ENCODE peak calls at places on chromosomes 2 and 18, in five cellular contexts. K is neural progenitor cell; A is activated CD8-positive, alpha-beta T cell treated with anti-CD3 and anti-CD28 coated beads for 36 hours; T is ovary; D is Peyer's patch. Y is an unnamed sample.

GRCh38 chr2:120192280-120192679 is 30.9 kb downstream of the TMEM185B start:
- DNase-seq in K (no peak), A (no peak), T (no peak), D (no peak), Y (no peak)

GRCh38 chr2:114550895-114551793 is 108.7 kb downstream of the DPP10 start:
- DNase-seq in K (peak), A (peak), T (peak), D (peak), Y (no peak)

GRCh38 chr18:54358495-54358793 is 738 bp downstream of the C18orf54 start:
- DNase-seq in K (no peak), A (no peak), T (no peak), D (no peak), Y (no peak)

GRCh38 chr18:27225947-27226481 is 40.9 kb upstream of the CHST9 start:
- DNase-seq in K (no peak), A (no peak), T (no peak), D (no peak), Y (no peak)

GRCh38 chr18:5546660-5547059 is 2.9 kb upstream of the EPB41L3 start:
- DNase-seq in K (peak), A (no peak), T (no peak), D (no peak), Y (no peak)

GRCh38 chr2:134900151-134900550 is 18.5 kb upstream of the CCNT2 start:
- DNase-seq in K (no peak), A (no peak), T (no peak), D (no peak), Y (no peak)

GRCh38 chr2:200367155-200367554 is 60.7 kb downstream of the SPATS2L start:
- DNase-seq in K (no peak), A (no peak), T (peak), D (no peak), Y (no peak)

GRCh38 chr2:182066439-182067061 is 80.9 kb downstream of the PPP1R1C start:
- DNase-seq in K (no peak), A (no peak), T (no peak), D (no peak), Y (peak)

GRCh38 chr2:169141713-169142352 is 72.5 kb downstream of the DHRS9 start:
- DNase-seq in K (peak), A (peak), T (peak), D (peak), Y (no peak)

GRCh38 chr18:72458256-72458655 is 85.9 kb downstream of the CBLN2 start:
- DNase-seq in K (no peak), A (no peak), T (no peak), D (no peak), Y (peak)

GRCh38 chr2:113124181-113124961 is 3.0 kb upstream of the IL1RN start:
- DNase-seq in K (no peak), A (peak), T (no peak), D (no peak), Y (peak)

GRCh38 chr2:46134531-46135229 is 162.5 kb upstream of the EPAS1 start:
- DNase-seq in K (no peak), A (no peak), T (peak), D (no peak), Y (no peak)

GRCh38 chr2:171159326-171160118 is 1.2 kb downstream of the TLK1 start:
- DNase-seq in K (peak), A (peak), T (peak), D (peak), Y (peak)

GRCh38 chr2:53268626-53269025 is 499.0 kb upstream of the CHAC2 start:
- DNase-seq in K (no peak), A (no peak), T (no peak), D (no peak), Y (no peak)

GRCh38 chr2:197628043-197628500 is 47.3 kb downstream of the RFTN2 start:
- DNase-seq in K (peak), A (no peak), T (no peak), D (no peak), Y (no peak)

GRCh38 chr2:119820275-119820674 is 60.6 kb downstream of the PTPN4 start:
- DNase-seq in K (no peak), A (no peak), T (no peak), D (no peak), Y (no peak)

GRCh38 chr2:207867905-207868304 is 98.2 kb upstream of the FZD5 start:
- DNase-seq in K (no peak), A (no peak), T (no peak), D (no peak), Y (no peak)

GRCh38 chr2:165357758-165358157 is 111.7 kb upstream of the CSRNP3 start:
- DNase-seq in K (no peak), A (no peak), T (no peak), D (no peak), Y (no peak)

GRCh38 chr2:64143154-64144056 is 815 bp downstream of the PELI1 start:
- DNase-seq in K (peak), A (peak), T (no peak), D (peak), Y (no peak)

GRCh38 chr2:159091381-159091780 is 122.9 kb downstream of the TANC1 start:
- DNase-seq in K (no peak), A (no peak), T (no peak), D (no peak), Y (no peak)

GRCh38 chr2:136255648-136256461 is 137.9 kb upstream of the CXCR4 start:
- DNase-seq in K (no peak), A (no peak), T (no peak), D (peak), Y (no peak)

GRCh38 chr2:63364866-63365265 is 223.4 kb downstream of the WDPCP start:
- DNase-seq in K (no peak), A (no peak), T (no peak), D (no peak), Y (no peak)

GRCh38 chr2:174330945-174331619 is 3.7 kb upstream of the SP9 start:
- DNase-seq in K (peak), A (no peak), T (no peak), D (no peak), Y (no peak)

GRCh38 chr18:61333271-61333745 is at the start of gene CDH20:
- DNase-seq in K (peak), A (no peak), T (no peak), D (no peak), Y (no peak)

GRCh38 chr2:96763511-96764252 is 3.0 kb downstream of the CNNM4 start:
- DNase-seq in K (peak), A (peak), T (no peak), D (no peak), Y (no peak)

GRCh38 chr2:233999182-233999581 is 51.3 kb upstream of the SPP2 start:
- DNase-seq in K (no peak), A (no peak), T (no peak), D (no peak), Y (no peak)

GRCh38 chr2:100427627-100428258 is 10.3 kb upstream of the CHST10 start:
- DNase-seq in K (peak), A (peak), T (peak), D (peak), Y (no peak)

GRCh38 chr18:75538727-75539126 is 111.2 kb upstream of the SMIM21 start:
- DNase-seq in K (no peak), A (no peak), T (no peak), D (no peak), Y (no peak)

GRCh38 chr2:109507217-109507616 is 106.5 kb downstream of the SEPTIN10 start:
- DNase-seq in K (no peak), A (no peak), T (no peak), D (no peak), Y (no peak)

GRCh38 chr2:190864375-190864774 is 16.2 kb upstream of the GLS start:
- DNase-seq in K (no peak), A (no peak), T (no peak), D (no peak), Y (no peak)

GRCh38 chr2:96869281-96869823 is 528 bp downstream of the SEMA4C start:
- DNase-seq in K (peak), A (no peak), T (peak), D (peak), Y (no peak)

GRCh38 chr18:76491436-76491800 is 3.6 kb downstream of the ZNF516 start:
- DNase-seq in K (peak), A (peak), T (peak), D (peak), Y (no peak)

GRCh38 chr2:177161741-177162440 is 50.7 kb upstream of the HNRNPA3 start:
- DNase-seq in K (peak), A (peak), T (no peak), D (no peak), Y (no peak)

GRCh38 chr18:74370163-74370562 is 54.5 kb downstream of the C18orf63 start:
- DNase-seq in K (no peak), A (peak), T (no peak), D (peak), Y (no peak)

GRCh38 chr2:32403782-32404181 is 47.0 kb downstream of the BIRC6 start:
- DNase-seq in K (no peak), A (no peak), T (no peak), D (no peak), Y (no peak)

GRCh38 chr2:168340931-168341330 is 93.5 kb upstream of the STK39 start:
- DNase-seq in K (no peak), A (no peak), T (no peak), D (no peak), Y (no peak)

GRCh38 chr2:9914384-9915065 is 37.0 kb upstream of the GRHL1 start:
- DNase-seq in K (no peak), A (peak), T (no peak), D (peak), Y (peak)
- TF ChIP-seq CTCF in K (no peak), A (no peak), T (no peak), D (no peak), Y (peak)

DNA sequence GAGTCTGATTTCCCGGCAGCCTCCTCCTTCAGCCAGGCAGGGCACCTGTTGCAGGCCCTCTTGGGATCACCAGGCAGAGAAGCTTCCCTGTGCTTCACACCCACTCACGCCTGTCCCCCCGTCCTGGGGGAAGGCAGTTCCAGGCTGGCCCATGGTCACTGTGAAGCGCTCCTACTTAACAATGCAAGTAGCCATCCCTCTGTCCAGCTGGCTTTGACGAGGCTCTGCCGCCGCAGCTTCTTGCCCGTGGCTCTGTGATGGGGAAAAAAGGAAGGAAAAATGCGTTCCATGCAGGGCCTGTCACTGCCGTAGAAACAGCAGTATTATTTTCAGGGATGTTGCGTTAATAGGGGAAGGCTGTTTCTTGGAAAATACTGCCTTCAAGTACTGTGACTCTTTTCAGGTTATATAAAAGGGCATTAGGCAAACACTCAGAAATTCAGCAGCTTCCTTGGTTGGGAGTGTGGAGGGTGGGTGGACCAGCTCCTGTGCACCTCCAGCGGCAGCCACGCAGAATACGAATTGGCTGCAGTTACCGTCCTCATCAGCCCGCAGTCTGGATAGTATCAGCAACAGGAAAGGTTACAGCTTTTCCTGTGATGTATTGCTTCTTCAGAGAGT is 232.3 kb downstream of the KLHL29 start:
- DNase-seq in K (no peak), A (no peak), T (peak), D (no peak), Y (no peak)
- TF ChIP-seq CTCF in K (no peak), A (no peak), T (peak), D (peak), Y (peak)

DNA sequence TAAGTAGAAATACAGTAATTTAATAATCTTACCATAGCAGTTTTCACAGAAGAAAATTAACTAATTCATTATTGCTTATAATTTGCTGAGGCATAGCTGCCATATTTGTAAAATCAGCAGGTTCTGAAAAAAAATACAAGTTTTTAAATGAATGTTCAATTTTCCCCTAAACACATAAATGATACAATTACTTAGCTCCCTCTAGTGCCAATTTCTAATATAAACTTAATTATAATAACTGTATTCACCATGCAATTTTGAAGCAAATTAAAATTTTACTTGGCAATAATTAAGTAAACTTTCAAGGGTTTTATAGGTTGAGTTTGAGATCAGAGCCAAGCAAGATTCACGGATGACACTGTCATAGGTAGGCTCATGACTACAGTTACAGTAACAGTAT is 1321.6 kb upstream of the ACVR2A start:
- DNase-seq in K (no peak), A (no peak), T (no peak), D (no peak), Y (no peak)
- TF ChIP-seq CTCF in K (peak), A (no peak), T (no peak), D (no peak), Y (peak)

DNA sequence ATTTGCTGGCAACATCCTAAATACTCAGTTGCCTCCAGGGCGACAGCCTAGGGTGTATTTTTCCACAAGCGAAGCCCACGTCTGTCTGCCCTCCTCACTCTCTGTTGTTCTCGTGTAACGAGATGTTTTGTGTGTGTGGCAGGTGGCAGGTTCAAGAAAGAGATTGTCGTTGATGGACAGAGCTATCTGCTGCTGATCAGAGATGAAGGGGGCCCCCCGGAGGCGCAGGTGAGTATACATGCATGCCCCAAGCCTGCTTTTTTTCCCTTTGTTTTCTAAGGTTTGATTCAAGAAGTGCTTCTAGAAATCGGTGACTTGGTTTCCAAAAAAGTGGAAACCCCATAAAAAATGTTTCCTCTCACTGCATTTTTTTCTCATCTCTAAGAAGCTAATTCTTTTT is 247.0 kb downstream of the AGAP1 start:
- DNase-seq in K (peak), A (peak), T (no peak), D (no peak), Y (no peak)
- TF ChIP-seq CTCF in K (peak), A (no peak), T (no peak), D (no peak), Y (peak)

DNA sequence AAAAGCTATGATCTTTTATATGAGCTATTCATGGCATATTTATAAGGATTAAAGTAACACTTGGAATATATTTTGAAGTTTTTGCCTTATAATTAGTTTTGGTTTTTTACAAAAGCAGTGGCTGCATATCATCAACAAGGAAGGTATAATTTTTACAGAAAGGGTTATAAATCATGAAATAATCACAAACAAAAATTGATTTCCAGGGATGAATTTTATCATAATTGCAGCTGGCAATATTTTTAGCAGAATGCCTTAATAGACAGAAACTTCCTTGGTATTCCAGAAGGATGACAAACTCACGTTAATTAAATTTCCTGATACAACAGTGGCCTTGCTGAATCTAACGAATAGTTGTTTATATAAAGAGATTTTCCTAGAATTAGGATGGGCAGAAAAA is 260.5 kb upstream of the SLC39A10 start:
- DNase-seq in K (no peak), A (no peak), T (no peak), D (no peak), Y (no peak)
- TF ChIP-seq CTCF in K (no peak), A (no peak), T (no peak), D (no peak), Y (no peak)

GRCh38 chr18:22817844-22818243 is 115.3 kb upstream of the RBBP8 start:
- DNase-seq in K (no peak), A (no peak), T (no peak), D (no peak), Y (peak)

GRCh38 chr18:22816266-22817176 is 116.6 kb upstream of the RBBP8 start:
- DNase-seq in K (no peak), A (no peak), T (no peak), D (peak), Y (no peak)

GRCh38 chr18:22814329-22814703 is 118.8 kb upstream of the RBBP8 start:
- DNase-seq in K (no peak), A (no peak), T (no peak), D (no peak), Y (no peak)

GRCh38 chr18:22813648-22814328 is 119.3 kb upstream of the RBBP8 start:
- DNase-seq in K (peak), A (peak), T (no peak), D (peak), Y (no peak)
- TF ChIP-seq CTCF in K (peak), A (peak), T (no peak), D (peak), Y (peak)

DNA sequence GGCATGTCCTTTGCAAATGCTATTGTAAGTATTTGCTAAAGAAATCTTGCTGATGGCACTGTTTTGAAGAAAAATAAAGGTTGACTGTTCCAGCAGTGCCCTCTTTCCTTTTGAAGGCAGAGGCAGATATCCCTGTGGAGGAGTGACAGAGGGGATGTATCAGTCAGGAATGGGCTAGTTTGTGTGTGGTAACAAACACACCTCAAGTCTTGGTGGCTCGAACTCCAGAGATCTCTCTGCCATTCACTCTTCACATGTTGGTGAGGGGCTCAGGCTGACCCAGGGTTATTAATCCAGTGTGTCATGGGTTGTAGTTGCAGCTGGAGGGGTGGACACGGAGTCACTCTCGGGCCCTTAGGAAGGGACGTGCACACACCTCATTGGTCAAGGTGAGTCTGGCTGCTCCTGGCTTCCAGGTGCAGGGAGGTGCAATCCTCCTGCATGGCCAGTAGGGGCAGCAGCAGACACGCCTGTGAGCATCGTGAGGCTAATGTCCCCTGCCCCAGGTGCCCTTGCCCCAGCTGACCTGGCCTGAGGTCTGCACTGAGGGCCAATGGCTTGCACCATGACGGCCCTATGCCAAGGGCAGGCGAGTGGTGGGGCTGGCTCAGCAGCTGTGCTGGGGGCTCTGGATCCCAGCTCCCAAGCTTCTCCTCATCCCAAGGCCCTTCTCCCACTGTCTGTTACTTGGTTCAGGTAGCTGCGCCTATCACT is 146.5 kb downstream of the ASB1 start:
- DNase-seq in K (peak), A (peak), T (no peak), D (no peak), Y (no peak)
- TF ChIP-seq CTCF in K (peak), A (peak), T (no peak), D (peak), Y (peak)

DNA sequence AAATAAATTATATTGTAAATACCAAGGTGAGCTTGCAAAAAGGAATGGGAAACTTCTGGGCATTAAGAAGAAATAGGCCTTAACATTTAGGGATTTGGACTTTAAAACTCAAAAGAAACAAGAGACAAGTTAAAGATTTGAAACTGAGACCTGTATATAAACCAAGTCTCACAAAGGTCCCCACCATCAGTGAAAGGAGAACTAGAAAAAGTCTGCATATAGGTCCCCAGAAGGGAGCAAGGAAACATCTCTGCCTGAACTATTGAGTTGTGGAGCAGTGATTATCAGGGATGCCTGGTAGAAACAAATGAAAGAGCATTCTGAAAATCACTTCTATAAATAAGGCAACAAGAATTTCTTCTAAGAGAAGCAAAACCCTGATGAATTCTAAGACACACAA is 30.5 kb upstream of the ITGAV start:
- DNase-seq in K (no peak), A (no peak), T (no peak), D (no peak), Y (no peak)
- TF ChIP-seq CTCF in K (no peak), A (no peak), T (no peak), D (no peak), Y (no peak)